ENCODE peak calls at places on chromosomes 7 and 10, in eight cellular contexts. One of them, this sample, is unnamed.

GRCh38 chr7:157519246-157519645 is 182.4 kb downstream of the DNAJB6 start:
- DNase-seq in HFF-Myc: no peak
- DNase-seq in brain microvascular endothelial cell: no peak
- DNase-seq in coronary artery: no peak
- DNase-seq in AG10803: no peak
- DNase-seq in IMR-90: no peak
- DNase-seq in osteoblast: peak
- DNase-seq in uterus: no peak
- DNase-seq in this sample: no peak

GRCh38 chr7:28478661-28479060 is 66.3 kb downstream of the CREB5 start:
- DNase-seq in HFF-Myc: no peak
- DNase-seq in brain microvascular endothelial cell: no peak
- DNase-seq in coronary artery: no peak
- DNase-seq in AG10803: no peak
- DNase-seq in IMR-90: no peak
- DNase-seq in osteoblast: no peak
- DNase-seq in uterus: no peak
- DNase-seq in this sample: peak

GRCh38 chr7:157513682-157514081 is 176.9 kb downstream of the DNAJB6 start:
- DNase-seq in HFF-Myc: no peak
- DNase-seq in brain microvascular endothelial cell: no peak
- DNase-seq in coronary artery: no peak
- DNase-seq in AG10803: no peak
- DNase-seq in IMR-90: no peak
- DNase-seq in osteoblast: peak
- DNase-seq in uterus: no peak
- DNase-seq in this sample: no peak

GRCh38 chr7:28509256-28510021 is 97.1 kb downstream of the CREB5 start:
- DNase-seq in HFF-Myc: no peak
- DNase-seq in brain microvascular endothelial cell: no peak
- DNase-seq in coronary artery: no peak
- DNase-seq in AG10803: peak
- DNase-seq in IMR-90: no peak
- DNase-seq in osteoblast: no peak
- DNase-seq in uterus: peak
- DNase-seq in this sample: peak

GRCh38 chr7:50531401-50531906 is 33.8 kb downstream of the DDC start:
- DNase-seq in HFF-Myc: no peak
- DNase-seq in brain microvascular endothelial cell: no peak
- DNase-seq in coronary artery: no peak
- DNase-seq in AG10803: no peak
- DNase-seq in IMR-90: peak
- DNase-seq in osteoblast: no peak
- DNase-seq in uterus: no peak
- DNase-seq in this sample: peak

GRCh38 chr10:96978621-96979154 is 146.6 kb downstream of the LCOR start:
- DNase-seq in HFF-Myc: no peak
- DNase-seq in brain microvascular endothelial cell: no peak
- DNase-seq in coronary artery: no peak
- DNase-seq in AG10803: no peak
- DNase-seq in IMR-90: no peak
- DNase-seq in osteoblast: no peak
- DNase-seq in uterus: no peak
- DNase-seq in this sample: no peak

GRCh38 chr10:77240042-77240619 is 397.5 kb downstream of the KCNMA1 start:
- DNase-seq in HFF-Myc: no peak
- DNase-seq in brain microvascular endothelial cell: no peak
- DNase-seq in coronary artery: no peak
- DNase-seq in AG10803: no peak
- DNase-seq in IMR-90: peak
- DNase-seq in osteoblast: no peak
- DNase-seq in uterus: no peak
- DNase-seq in this sample: no peak

GRCh38 chr10:122267849-122268737 is 3.0 kb upstream of the BTBD16 start:
- DNase-seq in HFF-Myc: no peak
- DNase-seq in brain microvascular endothelial cell: peak
- DNase-seq in coronary artery: no peak
- DNase-seq in AG10803: no peak
- DNase-seq in IMR-90: peak
- DNase-seq in osteoblast: peak
- DNase-seq in uterus: peak
- DNase-seq in this sample: peak

GRCh38 chr10:124522903-124523260 is 61.3 kb downstream of the LHPP start:
- DNase-seq in HFF-Myc: no peak
- DNase-seq in brain microvascular endothelial cell: no peak
- DNase-seq in coronary artery: no peak
- DNase-seq in AG10803: no peak
- DNase-seq in IMR-90: no peak
- DNase-seq in osteoblast: peak
- DNase-seq in uterus: no peak
- DNase-seq in this sample: no peak

GRCh38 chr7:1611708-1612241 is 41.9 kb upstream of the PSMG3 start:
- DNase-seq in HFF-Myc: peak
- DNase-seq in brain microvascular endothelial cell: peak
- DNase-seq in coronary artery: no peak
- DNase-seq in AG10803: peak
- DNase-seq in IMR-90: peak
- DNase-seq in osteoblast: peak
- DNase-seq in uterus: no peak
- DNase-seq in this sample: peak

GRCh38 chr7:101974365-101974764 is 156.9 kb downstream of the CUX1 start:
- DNase-seq in HFF-Myc: no peak
- DNase-seq in brain microvascular endothelial cell: no peak
- DNase-seq in coronary artery: no peak
- DNase-seq in AG10803: no peak
- DNase-seq in IMR-90: no peak
- DNase-seq in osteoblast: no peak
- DNase-seq in uterus: no peak
- DNase-seq in this sample: no peak

GRCh38 chr10:35783305-35783838 is 141.3 kb upstream of the FZD8 start:
- DNase-seq in HFF-Myc: no peak
- DNase-seq in brain microvascular endothelial cell: no peak
- DNase-seq in coronary artery: no peak
- DNase-seq in AG10803: peak
- DNase-seq in IMR-90: peak
- DNase-seq in osteoblast: peak
- DNase-seq in uterus: no peak
- DNase-seq in this sample: no peak

GRCh38 chr10:108037061-108037460 is 872.6 kb upstream of the SORCS1 start:
- DNase-seq in HFF-Myc: no peak
- DNase-seq in brain microvascular endothelial cell: no peak
- DNase-seq in coronary artery: no peak
- DNase-seq in AG10803: no peak
- DNase-seq in IMR-90: no peak
- DNase-seq in osteoblast: no peak
- DNase-seq in uterus: no peak
- DNase-seq in this sample: no peak

GRCh38 chr7:30922596-30922995 is 10.9 kb downstream of the AQP1 start:
- DNase-seq in HFF-Myc: no peak
- DNase-seq in brain microvascular endothelial cell: no peak
- DNase-seq in coronary artery: peak
- DNase-seq in AG10803: no peak
- DNase-seq in IMR-90: no peak
- DNase-seq in osteoblast: peak
- DNase-seq in uterus: no peak
- DNase-seq in this sample: no peak

GRCh38 chr10:3749011-3749410 is 36.0 kb downstream of the KLF6 start:
- DNase-seq in HFF-Myc: no peak
- DNase-seq in brain microvascular endothelial cell: no peak
- DNase-seq in coronary artery: no peak
- DNase-seq in AG10803: no peak
- DNase-seq in IMR-90: no peak
- DNase-seq in osteoblast: no peak
- DNase-seq in uterus: no peak
- DNase-seq in this sample: no peak

GRCh38 chr7:34156336-34156735 is 251.0 kb downstream of the BMPER start:
- DNase-seq in HFF-Myc: no peak
- DNase-seq in brain microvascular endothelial cell: no peak
- DNase-seq in coronary artery: no peak
- DNase-seq in AG10803: peak
- DNase-seq in IMR-90: peak
- DNase-seq in osteoblast: peak
- DNase-seq in uterus: no peak
- DNase-seq in this sample: peak

GRCh38 chr7:99374121-99375064 is at the start of gene ARPC1B:
- DNase-seq in HFF-Myc: no peak
- DNase-seq in brain microvascular endothelial cell: peak
- DNase-seq in coronary artery: peak
- DNase-seq in AG10803: peak
- DNase-seq in IMR-90: peak
- DNase-seq in osteoblast: peak
- DNase-seq in uterus: peak
- DNase-seq in this sample: peak

GRCh38 chr7:76048668-76048988 is 722 bp downstream of the MDH2 start:
- DNase-seq in HFF-Myc: no peak
- DNase-seq in brain microvascular endothelial cell: no peak
- DNase-seq in coronary artery: no peak
- DNase-seq in AG10803: no peak
- DNase-seq in IMR-90: no peak
- DNase-seq in osteoblast: no peak
- DNase-seq in uterus: no peak
- DNase-seq in this sample: no peak

GRCh38 chr10:87538092-87538795 is 33.6 kb downstream of the MINPP1 start:
- DNase-seq in HFF-Myc: no peak
- DNase-seq in brain microvascular endothelial cell: no peak
- DNase-seq in coronary artery: no peak
- DNase-seq in AG10803: no peak
- DNase-seq in IMR-90: no peak
- DNase-seq in osteoblast: peak
- DNase-seq in uterus: no peak
- DNase-seq in this sample: no peak

GRCh38 chr10:86376852-86377796 is 10.5 kb upstream of the GRID1 start:
- DNase-seq in HFF-Myc: no peak
- DNase-seq in brain microvascular endothelial cell: peak
- DNase-seq in coronary artery: peak
- DNase-seq in AG10803: peak
- DNase-seq in IMR-90: peak
- DNase-seq in osteoblast: peak
- DNase-seq in uterus: peak
- DNase-seq in this sample: peak

GRCh38 chr10:90652519-90652918 is 205.3 kb downstream of the HTR7 start:
- DNase-seq in HFF-Myc: no peak
- DNase-seq in brain microvascular endothelial cell: peak
- DNase-seq in coronary artery: no peak
- DNase-seq in AG10803: no peak
- DNase-seq in IMR-90: peak
- DNase-seq in osteoblast: no peak
- DNase-seq in uterus: no peak
- DNase-seq in this sample: peak

GRCh38 chr7:94266278-94266677 is 128.4 kb upstream of the COL1A2 start:
- DNase-seq in HFF-Myc: no peak
- DNase-seq in brain microvascular endothelial cell: no peak
- DNase-seq in coronary artery: no peak
- DNase-seq in AG10803: peak
- DNase-seq in IMR-90: no peak
- DNase-seq in osteoblast: no peak
- DNase-seq in uterus: peak
- DNase-seq in this sample: peak

GRCh38 chr7:1672851-1673486 is 2.9 kb downstream of the ELFN1 start:
- DNase-seq in HFF-Myc: no peak
- DNase-seq in brain microvascular endothelial cell: no peak
- DNase-seq in coronary artery: peak
- DNase-seq in AG10803: no peak
- DNase-seq in IMR-90: no peak
- DNase-seq in osteoblast: peak
- DNase-seq in uterus: no peak
- DNase-seq in this sample: no peak

GRCh38 chr7:85851571-85852193 is 664.8 kb upstream of the SEMA3D start:
- DNase-seq in HFF-Myc: no peak
- DNase-seq in brain microvascular endothelial cell: no peak
- DNase-seq in coronary artery: no peak
- DNase-seq in AG10803: peak
- DNase-seq in IMR-90: peak
- DNase-seq in osteoblast: peak
- DNase-seq in uterus: no peak
- DNase-seq in this sample: peak
- TF ChIP-seq CTCF in HFF-Myc: no peak
- TF ChIP-seq CTCF in brain microvascular endothelial cell: peak
- TF ChIP-seq CTCF in coronary artery: no peak
- TF ChIP-seq CTCF in AG10803: peak
- TF ChIP-seq CTCF in IMR-90: peak
- TF ChIP-seq CTCF in osteoblast: peak
- TF ChIP-seq CTCF in uterus: no peak
- TF ChIP-seq CTCF in this sample: peak

GRCh38 chr7:155808551-155809331 is 3.5 kb downstream of the SHH start:
- DNase-seq in HFF-Myc: no peak
- DNase-seq in brain microvascular endothelial cell: no peak
- DNase-seq in coronary artery: no peak
- DNase-seq in AG10803: no peak
- DNase-seq in IMR-90: no peak
- DNase-seq in osteoblast: peak
- DNase-seq in uterus: no peak
- DNase-seq in this sample: no peak
- H3K4me3 ChIP-seq in HFF-Myc: no peak
- H3K4me3 ChIP-seq in brain microvascular endothelial cell: peak
- H3K4me3 ChIP-seq in coronary artery: peak
- H3K4me3 ChIP-seq in AG10803: no peak
- H3K4me3 ChIP-seq in IMR-90: no peak
- H3K4me3 ChIP-seq in osteoblast: no peak
- H3K4me3 ChIP-seq in uterus: no peak
- H3K4me3 ChIP-seq in this sample: no peak

DNA sequence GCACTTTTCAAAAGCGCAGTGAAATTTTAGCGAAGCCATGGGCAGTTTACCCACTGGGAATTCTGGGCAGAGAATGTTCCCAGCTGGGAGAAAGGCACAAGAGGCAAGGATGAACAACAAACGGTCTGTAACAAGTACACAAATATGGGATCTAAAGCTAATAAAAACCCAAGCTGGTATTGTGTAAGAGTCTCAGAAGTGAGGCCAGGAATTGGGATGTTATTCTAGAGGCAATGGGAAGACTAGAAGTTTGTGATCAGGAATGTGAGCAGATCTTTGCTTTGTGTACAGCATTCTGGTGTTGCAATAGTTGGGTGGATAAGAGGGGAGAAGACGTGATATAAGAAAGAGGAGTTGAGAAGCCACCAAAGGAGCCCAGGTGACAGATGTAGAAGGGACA is 15.0 kb downstream of the FZD9 start:
- DNase-seq in HFF-Myc: no peak
- DNase-seq in brain microvascular endothelial cell: no peak
- DNase-seq in coronary artery: no peak
- DNase-seq in AG10803: peak
- DNase-seq in IMR-90: peak
- DNase-seq in osteoblast: no peak
- DNase-seq in uterus: no peak
- DNase-seq in this sample: no peak
- TF ChIP-seq CTCF in HFF-Myc: no peak
- TF ChIP-seq CTCF in brain microvascular endothelial cell: no peak
- TF ChIP-seq CTCF in coronary artery: no peak
- TF ChIP-seq CTCF in AG10803: no peak
- TF ChIP-seq CTCF in IMR-90: no peak
- TF ChIP-seq CTCF in osteoblast: no peak
- TF ChIP-seq CTCF in uterus: no peak
- TF ChIP-seq CTCF in this sample: no peak

DNA sequence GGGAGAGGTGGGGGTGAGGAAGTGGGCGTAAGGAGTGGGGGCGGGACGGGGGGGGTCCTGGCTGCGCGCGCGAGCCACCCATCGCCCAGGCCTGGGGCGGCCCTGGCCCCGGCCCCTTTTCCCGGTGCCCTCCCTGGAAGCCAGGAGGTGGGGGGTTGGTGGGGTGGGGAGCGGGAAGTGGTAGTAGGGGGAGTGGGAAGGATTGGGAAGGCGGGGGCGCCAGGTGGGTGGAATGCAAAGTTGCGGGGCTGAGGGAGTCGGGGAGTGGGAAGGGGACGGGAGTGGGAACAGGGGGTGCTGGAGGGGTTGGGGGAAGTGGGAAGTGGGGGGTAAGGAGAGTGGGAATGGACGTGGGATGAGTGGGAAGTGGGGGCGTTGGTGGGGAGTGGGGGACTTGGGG is 369 bp upstream of the MMD2 start:
- DNase-seq in HFF-Myc: no peak
- DNase-seq in brain microvascular endothelial cell: no peak
- DNase-seq in coronary artery: no peak
- DNase-seq in AG10803: no peak
- DNase-seq in IMR-90: no peak
- DNase-seq in osteoblast: no peak
- DNase-seq in uterus: no peak
- DNase-seq in this sample: no peak
- H3K4me3 ChIP-seq in HFF-Myc: no peak
- H3K4me3 ChIP-seq in brain microvascular endothelial cell: no peak
- H3K4me3 ChIP-seq in coronary artery: peak
- H3K4me3 ChIP-seq in AG10803: no peak
- H3K4me3 ChIP-seq in IMR-90: no peak
- H3K4me3 ChIP-seq in osteoblast: no peak
- H3K4me3 ChIP-seq in uterus: no peak
- H3K4me3 ChIP-seq in this sample: no peak